ENCODE peak calls at places on chromosomes 12 and 14, in ten cellular contexts. Q is ovary; N is MM.1S; Z is effector memory CD4-positive, alpha-beta T cell; K is fibroblast of lung; G is A549; I is GM23248; A is CD8-positive, alpha-beta T cell; H is PC-3; L is brain microvascular endothelial cell. J is an unnamed sample.

GRCh38 chr12:51020448-51021182 is 5.6 kb downstream of the SLC11A2 start:
- DNase-seq in Q (no peak), N (no peak), Z (no peak), K (no peak), G (no peak), I (no peak), A (no peak), H (no peak), L (no peak), J (no peak)

GRCh38 chr14:99982449-99983250 is 82.6 kb upstream of the EVL start:
- DNase-seq in Q (peak; percentile 61), N (peak; percentile 44), Z (no peak), K (peak; percentile 52), G (peak; percentile 74), I (peak; percentile 77), A (peak; percentile 30), H (peak; percentile 71), L (peak; percentile 30), J (no peak)

GRCh38 chr12:123933214-123933613 is 39.4 kb downstream of the CCDC92 start:
- DNase-seq in Q (no peak), N (no peak), Z (no peak), K (no peak), G (no peak), I (no peak), A (no peak), H (no peak), L (no peak), J (no peak)

GRCh38 chr12:6758511-6758910 is 5.6 kb upstream of the MLF2 start:
- DNase-seq in Q (no peak), N (peak; percentile 30), Z (no peak), K (no peak), G (no peak), I (no peak), A (no peak), H (no peak), L (no peak), J (no peak)

GRCh38 chr12:26317942-26318565 is 122.7 kb downstream of the SSPN start:
- DNase-seq in Q (no peak), N (no peak), Z (no peak), K (peak; percentile 83), G (no peak), I (peak; percentile 74), A (no peak), H (peak; percentile 95), L (peak; percentile 63), J (no peak)

GRCh38 chr14:22837750-22838538 is 1.6 kb downstream of the MMP14 start:
- DNase-seq in Q (peak; percentile 82), N (no peak), Z (no peak), K (peak; percentile 56), G (no peak), I (peak; percentile 74), A (no peak), H (peak; percentile 51), L (no peak), J (no peak)

GRCh38 chr12:3662516-3662915 is 90.4 kb downstream of the CRACR2A start:
- DNase-seq in Q (no peak), N (no peak), Z (no peak), K (no peak), G (no peak), I (peak; percentile 19), A (no peak), H (peak; percentile 55), L (no peak), J (no peak)

GRCh38 chr14:24578558-24578957 is 2.5 kb upstream of the CTSG start:
- DNase-seq in Q (no peak), N (no peak), Z (no peak), K (no peak), G (no peak), I (no peak), A (no peak), H (no peak), L (no peak), J (no peak)

GRCh38 chr12:3266638-3267037 is 189.5 kb downstream of the TSPAN9 start:
- DNase-seq in Q (no peak), N (no peak), Z (no peak), K (no peak), G (no peak), I (no peak), A (no peak), H (no peak), L (no peak), J (no peak)

GRCh38 chr14:70653662-70654061 is 11.9 kb downstream of the TTC9 start:
- DNase-seq in Q (no peak), N (no peak), Z (no peak), K (no peak), G (no peak), I (no peak), A (no peak), H (no peak), L (no peak), J (no peak)

GRCh38 chr12:75437564-75437963 is 43.0 kb upstream of the GLIPR1 start:
- DNase-seq in Q (no peak), N (peak; percentile 53), Z (no peak), K (peak; percentile 44), G (peak; percentile 14), I (peak; percentile 54), A (no peak), H (peak; percentile 27), L (peak; percentile 57), J (no peak)

GRCh38 chr12:11754256-11754655 is 104.8 kb downstream of the ETV6 start:
- DNase-seq in Q (no peak), N (no peak), Z (no peak), K (no peak), G (no peak), I (no peak), A (no peak), H (no peak), L (no peak), J (no peak)

GRCh38 chr12:11753826-11754225 is 104.4 kb downstream of the ETV6 start:
- DNase-seq in Q (no peak), N (no peak), Z (no peak), K (no peak), G (no peak), I (no peak), A (no peak), H (no peak), L (no peak), J (no peak)

GRCh38 chr12:11749943-11750690 is 100.6 kb downstream of the ETV6 start:
- DNase-seq in Q (no peak), N (peak; percentile 69), Z (no peak), K (no peak), G (no peak), I (no peak), A (no peak), H (no peak), L (no peak), J (no peak)

GRCh38 chr12:11753151-11753501 is 103.7 kb downstream of the ETV6 start:
- DNase-seq in Q (no peak), N (peak; percentile 83), Z (no peak), K (no peak), G (no peak), I (no peak), A (no peak), H (no peak), L (no peak), J (no peak)

DNA sequence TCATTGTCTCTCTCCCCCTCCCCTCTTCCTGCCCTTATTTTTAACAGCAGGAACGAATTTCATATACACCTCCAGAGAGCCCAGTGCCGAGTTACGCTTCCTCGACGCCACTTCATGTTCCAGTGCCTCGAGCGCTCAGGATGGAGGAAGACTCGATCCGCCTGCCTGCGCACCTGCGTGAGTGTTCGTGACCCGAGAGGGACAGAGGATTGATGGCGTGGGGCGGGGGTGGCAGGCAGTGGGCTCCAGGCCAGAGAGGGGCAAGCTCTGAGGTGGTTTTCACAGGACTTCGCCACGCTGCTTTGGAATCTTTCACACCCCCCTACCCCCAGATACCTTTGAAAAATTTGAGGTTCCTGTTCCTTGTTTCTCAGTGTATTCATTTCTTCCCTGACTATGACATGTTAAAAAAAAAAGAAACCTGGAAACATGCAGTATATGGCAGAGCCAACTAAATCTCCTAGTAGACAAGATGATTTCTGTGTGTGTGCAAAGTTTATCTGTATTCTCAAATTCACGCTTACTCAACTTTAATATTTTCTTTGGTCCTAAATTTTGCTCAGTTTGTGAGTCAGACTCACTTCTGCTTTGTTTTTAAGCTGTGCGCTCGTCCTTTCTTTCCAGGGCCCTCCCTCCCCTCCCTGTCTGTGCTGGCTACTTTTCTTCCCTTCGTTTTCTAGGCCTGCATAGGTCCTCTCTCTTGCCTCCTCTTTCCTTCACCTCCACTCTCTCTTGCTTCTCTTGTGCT is 103.1 kb downstream of the ETV6 start:
- DNase-seq in Q (no peak), N (no peak), Z (no peak), K (no peak), G (no peak), I (no peak), A (no peak), H (no peak), L (no peak), J (no peak)
- H3K27ac ChIP-seq in Q (no peak overlapping the region), N (peak overlapping the region; percentile 67), Z (no peak overlapping the region), K (no peak overlapping the region), G (no peak overlapping the region), I (no peak overlapping the region), A (no peak overlapping the region), H (no peak overlapping the region), L (no peak overlapping the region), J (peak overlapping the region; percentile 33)

GRCh38 chr12:130044991-130045621 is 117.2 kb upstream of the FZD10 start:
- DNase-seq in Q (no peak), N (no peak), Z (no peak), K (no peak), G (no peak), I (no peak), A (no peak), H (no peak), L (no peak), J (no peak)
- H3K27ac ChIP-seq in Q (no peak overlapping the region), N (no peak overlapping the region), Z (no peak overlapping the region), K (no peak overlapping the region), G (no peak overlapping the region), I (no peak overlapping the region), A (no peak overlapping the region), H (no peak overlapping the region), L (no peak overlapping the region), J (no peak overlapping the region)

DNA sequence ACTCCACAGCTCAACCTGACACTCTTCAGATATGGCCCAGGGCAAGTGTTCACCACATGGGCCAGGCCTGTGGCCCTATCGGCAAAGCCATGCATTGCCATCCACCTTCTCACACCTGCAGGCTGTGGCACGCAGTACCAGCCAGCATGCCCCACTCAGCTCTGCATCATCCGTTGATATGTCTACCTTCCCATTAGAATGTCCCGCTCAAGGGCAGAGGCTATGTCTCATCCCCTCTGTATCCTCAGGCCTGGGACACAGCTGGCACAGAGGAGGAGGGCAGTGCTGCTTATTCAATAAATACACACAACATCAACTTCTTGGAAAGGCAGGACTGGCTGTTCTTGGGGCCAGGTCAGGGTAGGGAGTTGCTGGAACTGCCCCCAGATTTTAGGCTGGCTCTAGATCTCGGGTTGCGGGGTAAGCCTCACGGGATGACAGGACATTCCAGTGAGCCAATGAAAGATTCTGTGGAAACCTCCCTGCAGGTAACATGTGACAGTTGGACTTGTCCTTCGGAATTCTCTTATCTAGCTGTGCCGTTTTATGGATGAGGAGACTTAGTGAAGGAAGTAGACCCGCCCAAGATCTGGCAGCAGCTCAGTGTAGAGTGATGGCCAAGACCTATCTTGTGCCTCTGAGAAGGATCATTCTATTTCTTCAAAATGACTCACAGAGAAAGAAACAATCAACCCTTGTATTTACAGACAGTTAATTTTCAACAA is 25.6 kb downstream of the SYNE3 start:
- DNase-seq in Q (peak; percentile 52), N (no peak), Z (no peak), K (peak; percentile 29), G (peak; percentile 36), I (peak; percentile 28), A (no peak), H (peak; percentile 40), L (no peak), J (no peak)
- H3K27ac ChIP-seq in Q (peak overlapping the region; percentile 68), N (no peak overlapping the region), Z (no peak overlapping the region), K (no peak overlapping the region), G (no peak overlapping the region), I (no peak overlapping the region), A (no peak overlapping the region), H (no peak overlapping the region), L (no peak overlapping the region), J (peak overlapping the region; percentile 58)

GRCh38 chr12:21879312-21879711 is 61.9 kb downstream of the ABCC9 start:
- DNase-seq in Q (no peak), N (no peak), Z (no peak), K (no peak), G (no peak), I (no peak), A (no peak), H (no peak), L (no peak), J (no peak)
- H3K27ac ChIP-seq in Q (no peak overlapping the region), N (no peak overlapping the region), Z (no peak overlapping the region), K (no peak overlapping the region), G (no peak overlapping the region), I (no peak overlapping the region), A (no peak overlapping the region), H (no peak overlapping the region), L (no peak overlapping the region), J (no peak overlapping the region)